ENCODE peak calls at places on chromosomes 4 and X, in nine cellular contexts. One of them, this sample, is unnamed.

GRCh38 chrX:72265263-72265662 is 11.8 kb downstream of the RPS4X start:
- DNase-seq in stomach: no peak
- DNase-seq in GM23338: no peak
- DNase-seq in prostate gland: no peak
- DNase-seq in HL-60: no peak
- DNase-seq in endothelial cell of umbilical vein: no peak
- DNase-seq in transverse colon: no peak
- DNase-seq in sigmoid colon: no peak
- DNase-seq in GM12892: no peak
- DNase-seq in this sample: no peak

GRCh38 chr4:185662030-185662778 is 126.9 kb upstream of the PDLIM3 start:
- DNase-seq in stomach: no peak
- DNase-seq in GM23338: peak
- DNase-seq in prostate gland: no peak
- DNase-seq in HL-60: no peak
- DNase-seq in endothelial cell of umbilical vein: no peak
- DNase-seq in transverse colon: no peak
- DNase-seq in sigmoid colon: no peak
- DNase-seq in GM12892: no peak
- DNase-seq in this sample: no peak

GRCh38 chr4:55143858-55144257 is 18.5 kb upstream of the KDR start:
- DNase-seq in stomach: no peak
- DNase-seq in GM23338: no peak
- DNase-seq in prostate gland: no peak
- DNase-seq in HL-60: no peak
- DNase-seq in endothelial cell of umbilical vein: no peak
- DNase-seq in transverse colon: no peak
- DNase-seq in sigmoid colon: no peak
- DNase-seq in GM12892: no peak
- DNase-seq in this sample: no peak

GRCh38 chr4:38140643-38141203 is 180.5 kb downstream of the PTTG2 start:
- DNase-seq in stomach: no peak
- DNase-seq in GM23338: no peak
- DNase-seq in prostate gland: no peak
- DNase-seq in HL-60: no peak
- DNase-seq in endothelial cell of umbilical vein: no peak
- DNase-seq in transverse colon: no peak
- DNase-seq in sigmoid colon: no peak
- DNase-seq in GM12892: no peak
- DNase-seq in this sample: no peak

GRCh38 chr4:113711883-113712662 is 49.5 kb downstream of the CAMK2D start:
- DNase-seq in stomach: no peak
- DNase-seq in GM23338: no peak
- DNase-seq in prostate gland: no peak
- DNase-seq in HL-60: no peak
- DNase-seq in endothelial cell of umbilical vein: no peak
- DNase-seq in transverse colon: no peak
- DNase-seq in sigmoid colon: no peak
- DNase-seq in GM12892: no peak
- DNase-seq in this sample: no peak

GRCh38 chrX:43526878-43527277 is 129.2 kb upstream of the MAOA start:
- DNase-seq in stomach: no peak
- DNase-seq in GM23338: no peak
- DNase-seq in prostate gland: no peak
- DNase-seq in HL-60: no peak
- DNase-seq in endothelial cell of umbilical vein: no peak
- DNase-seq in transverse colon: no peak
- DNase-seq in sigmoid colon: no peak
- DNase-seq in GM12892: no peak
- DNase-seq in this sample: no peak

GRCh38 chr4:148170408-148171385 is 271.5 kb downstream of the NR3C2 start:
- DNase-seq in stomach: no peak
- DNase-seq in GM23338: no peak
- DNase-seq in prostate gland: no peak
- DNase-seq in HL-60: no peak
- DNase-seq in endothelial cell of umbilical vein: no peak
- DNase-seq in transverse colon: peak
- DNase-seq in sigmoid colon: no peak
- DNase-seq in GM12892: no peak
- DNase-seq in this sample: no peak

GRCh38 chr4:113435893-113436292 is 325.6 kb downstream of the CAMK2D start:
- DNase-seq in stomach: no peak
- DNase-seq in GM23338: peak
- DNase-seq in prostate gland: peak
- DNase-seq in HL-60: no peak
- DNase-seq in endothelial cell of umbilical vein: peak
- DNase-seq in transverse colon: no peak
- DNase-seq in sigmoid colon: peak
- DNase-seq in GM12892: no peak
- DNase-seq in this sample: no peak

GRCh38 chrX:42992199-42992943 is 214.4 kb upstream of the PPP1R2C start:
- DNase-seq in stomach: no peak
- DNase-seq in GM23338: peak
- DNase-seq in prostate gland: no peak
- DNase-seq in HL-60: no peak
- DNase-seq in endothelial cell of umbilical vein: peak
- DNase-seq in transverse colon: no peak
- DNase-seq in sigmoid colon: no peak
- DNase-seq in GM12892: no peak
- DNase-seq in this sample: no peak

GRCh38 chr4:48467442-48467841 is 15.7 kb upstream of the SLC10A4 start:
- DNase-seq in stomach: no peak
- DNase-seq in GM23338: no peak
- DNase-seq in prostate gland: no peak
- DNase-seq in HL-60: no peak
- DNase-seq in endothelial cell of umbilical vein: no peak
- DNase-seq in transverse colon: no peak
- DNase-seq in sigmoid colon: no peak
- DNase-seq in GM12892: no peak
- DNase-seq in this sample: no peak

GRCh38 chr4:48472794-48473193 is 10.3 kb upstream of the SLC10A4 start:
- DNase-seq in stomach: no peak
- DNase-seq in GM23338: no peak
- DNase-seq in prostate gland: no peak
- DNase-seq in HL-60: no peak
- DNase-seq in endothelial cell of umbilical vein: no peak
- DNase-seq in transverse colon: no peak
- DNase-seq in sigmoid colon: no peak
- DNase-seq in GM12892: no peak
- DNase-seq in this sample: no peak

GRCh38 chr4:48467891-48468290 is 15.3 kb upstream of the SLC10A4 start:
- DNase-seq in stomach: no peak
- DNase-seq in GM23338: no peak
- DNase-seq in prostate gland: no peak
- DNase-seq in HL-60: no peak
- DNase-seq in endothelial cell of umbilical vein: no peak
- DNase-seq in transverse colon: no peak
- DNase-seq in sigmoid colon: no peak
- DNase-seq in GM12892: no peak
- DNase-seq in this sample: no peak

GRCh38 chr4:48470135-48470534 is 13.0 kb upstream of the SLC10A4 start:
- DNase-seq in stomach: no peak
- DNase-seq in GM23338: no peak
- DNase-seq in prostate gland: no peak
- DNase-seq in HL-60: no peak
- DNase-seq in endothelial cell of umbilical vein: no peak
- DNase-seq in transverse colon: no peak
- DNase-seq in sigmoid colon: no peak
- DNase-seq in GM12892: no peak
- DNase-seq in this sample: no peak

GRCh38 chr4:48470570-48470969 is 12.6 kb upstream of the SLC10A4 start:
- DNase-seq in stomach: no peak
- DNase-seq in GM23338: no peak
- DNase-seq in prostate gland: no peak
- DNase-seq in HL-60: no peak
- DNase-seq in endothelial cell of umbilical vein: no peak
- DNase-seq in transverse colon: no peak
- DNase-seq in sigmoid colon: no peak
- DNase-seq in GM12892: no peak
- DNase-seq in this sample: no peak
- TF ChIP-seq POLR2AphosphoS5 in stomach: no peak
- TF ChIP-seq POLR2AphosphoS5 in GM23338: no peak
- TF ChIP-seq POLR2AphosphoS5 in prostate gland: no peak
- TF ChIP-seq POLR2AphosphoS5 in HL-60: no peak
- TF ChIP-seq POLR2AphosphoS5 in endothelial cell of umbilical vein: no peak
- TF ChIP-seq POLR2AphosphoS5 in transverse colon: no peak
- TF ChIP-seq POLR2AphosphoS5 in sigmoid colon: no peak
- TF ChIP-seq POLR2AphosphoS5 in GM12892: no peak
- TF ChIP-seq POLR2AphosphoS5 in this sample: no peak

DNA sequence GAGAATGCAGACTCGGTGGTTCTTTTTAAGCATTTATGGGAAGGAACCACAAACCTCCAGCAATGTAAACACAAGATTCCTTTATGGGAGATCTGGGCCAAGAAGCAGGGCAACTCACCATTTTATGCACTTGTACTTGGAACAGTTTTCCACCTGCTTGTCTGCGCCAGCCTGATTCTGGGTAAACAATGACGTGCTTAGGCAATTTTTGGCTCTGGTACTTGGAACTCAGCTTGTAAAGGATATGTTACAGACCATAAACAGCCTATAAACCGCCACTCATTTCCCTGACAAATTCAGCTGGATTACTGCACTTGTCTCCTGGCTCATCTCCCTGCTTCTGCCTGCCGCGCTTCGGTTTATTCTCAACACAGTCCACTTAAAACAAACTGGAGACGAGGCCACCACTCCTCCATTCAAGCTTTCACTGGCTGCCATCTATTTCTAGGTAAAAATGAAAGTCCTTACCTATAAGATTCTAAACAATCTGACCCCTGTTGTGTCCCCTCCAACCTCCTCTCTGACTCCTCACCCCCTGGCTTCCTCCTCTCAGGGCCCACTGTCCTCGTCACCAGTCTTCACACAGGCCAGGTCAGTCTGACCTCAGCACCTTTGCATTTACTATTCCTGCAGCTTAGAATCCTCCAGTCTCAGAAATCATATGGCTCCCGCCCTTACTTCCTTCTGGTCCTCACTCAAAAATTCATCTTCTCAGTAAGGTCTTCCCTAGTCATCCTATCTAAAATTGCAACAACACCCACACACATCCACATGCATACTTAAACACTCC is 205.9 kb upstream of the GALNT7 start:
- DNase-seq in stomach: peak
- DNase-seq in GM23338: no peak
- DNase-seq in prostate gland: peak
- DNase-seq in HL-60: no peak
- DNase-seq in endothelial cell of umbilical vein: peak
- DNase-seq in transverse colon: peak
- DNase-seq in sigmoid colon: peak
- DNase-seq in GM12892: no peak
- DNase-seq in this sample: no peak
- TF ChIP-seq POLR2AphosphoS5 in stomach: peak
- TF ChIP-seq POLR2AphosphoS5 in GM23338: no peak
- TF ChIP-seq POLR2AphosphoS5 in prostate gland: peak
- TF ChIP-seq POLR2AphosphoS5 in HL-60: no peak
- TF ChIP-seq POLR2AphosphoS5 in endothelial cell of umbilical vein: no peak
- TF ChIP-seq POLR2AphosphoS5 in transverse colon: peak
- TF ChIP-seq POLR2AphosphoS5 in sigmoid colon: peak
- TF ChIP-seq POLR2AphosphoS5 in GM12892: no peak
- TF ChIP-seq POLR2AphosphoS5 in this sample: no peak

DNA sequence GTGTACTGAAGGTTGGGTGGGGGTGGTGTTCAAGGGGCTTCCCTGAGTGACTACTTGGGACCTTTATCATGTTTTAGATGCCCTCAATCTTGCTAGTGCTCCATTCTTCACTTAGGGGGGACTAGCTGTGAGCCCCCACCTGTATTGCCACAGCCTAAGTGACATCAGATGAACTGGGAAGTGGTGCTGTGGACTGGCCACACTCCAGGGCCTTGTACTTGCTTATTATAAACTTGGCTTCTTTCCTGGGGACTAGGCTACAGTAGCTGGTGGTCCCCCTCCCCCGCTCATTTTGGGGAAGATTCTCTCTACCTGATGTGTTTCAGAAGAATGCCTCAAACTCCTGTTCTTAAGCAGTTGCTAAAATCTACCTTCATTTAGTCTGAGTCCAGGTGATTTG is 46.7 kb upstream of the WDR1 start:
- DNase-seq in stomach: no peak
- DNase-seq in GM23338: no peak
- DNase-seq in prostate gland: no peak
- DNase-seq in HL-60: no peak
- DNase-seq in endothelial cell of umbilical vein: no peak
- DNase-seq in transverse colon: no peak
- DNase-seq in sigmoid colon: no peak
- DNase-seq in GM12892: no peak
- DNase-seq in this sample: no peak
- TF ChIP-seq POLR2AphosphoS5 in stomach: no peak
- TF ChIP-seq POLR2AphosphoS5 in GM23338: no peak
- TF ChIP-seq POLR2AphosphoS5 in prostate gland: no peak
- TF ChIP-seq POLR2AphosphoS5 in HL-60: no peak
- TF ChIP-seq POLR2AphosphoS5 in endothelial cell of umbilical vein: no peak
- TF ChIP-seq POLR2AphosphoS5 in transverse colon: no peak
- TF ChIP-seq POLR2AphosphoS5 in sigmoid colon: no peak
- TF ChIP-seq POLR2AphosphoS5 in GM12892: no peak
- TF ChIP-seq POLR2AphosphoS5 in this sample: no peak

GRCh38 chr4:74364649-74365491 is at the start of gene EREG:
- DNase-seq in stomach: no peak
- DNase-seq in GM23338: peak
- DNase-seq in prostate gland: no peak
- DNase-seq in HL-60: no peak
- DNase-seq in endothelial cell of umbilical vein: peak
- DNase-seq in transverse colon: peak
- DNase-seq in sigmoid colon: peak
- DNase-seq in GM12892: no peak
- DNase-seq in this sample: no peak
- TF ChIP-seq POLR2AphosphoS5 in stomach: no peak
- TF ChIP-seq POLR2AphosphoS5 in GM23338: no peak
- TF ChIP-seq POLR2AphosphoS5 in prostate gland: no peak
- TF ChIP-seq POLR2AphosphoS5 in HL-60: no peak
- TF ChIP-seq POLR2AphosphoS5 in endothelial cell of umbilical vein: no peak
- TF ChIP-seq POLR2AphosphoS5 in transverse colon: no peak
- TF ChIP-seq POLR2AphosphoS5 in sigmoid colon: no peak
- TF ChIP-seq POLR2AphosphoS5 in GM12892: no peak
- TF ChIP-seq POLR2AphosphoS5 in this sample: no peak

DNA sequence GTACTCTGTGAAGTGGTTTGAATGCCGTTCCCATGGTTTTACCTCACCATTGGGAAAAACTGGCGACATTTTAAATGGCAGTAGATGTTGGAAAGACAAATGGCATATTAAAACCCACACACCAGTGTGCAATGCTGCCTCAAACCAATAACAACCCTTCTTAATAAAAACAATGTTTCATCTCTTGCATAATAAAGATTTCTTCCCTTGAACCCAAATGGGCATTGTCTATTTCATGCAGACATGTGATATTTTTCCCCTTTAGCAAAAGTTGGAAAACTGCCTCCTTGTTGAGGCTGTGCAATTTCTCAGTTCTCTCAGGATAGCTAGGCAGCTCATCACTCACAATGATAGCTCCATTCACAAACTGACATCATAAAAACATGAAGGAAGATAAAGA is 33.7 kb downstream of the GABRB1 start:
- DNase-seq in stomach: no peak
- DNase-seq in GM23338: no peak
- DNase-seq in prostate gland: no peak
- DNase-seq in HL-60: no peak
- DNase-seq in endothelial cell of umbilical vein: no peak
- DNase-seq in transverse colon: no peak
- DNase-seq in sigmoid colon: no peak
- DNase-seq in GM12892: no peak
- DNase-seq in this sample: no peak
- TF ChIP-seq POLR2AphosphoS5 in stomach: no peak
- TF ChIP-seq POLR2AphosphoS5 in GM23338: no peak
- TF ChIP-seq POLR2AphosphoS5 in prostate gland: no peak
- TF ChIP-seq POLR2AphosphoS5 in HL-60: no peak
- TF ChIP-seq POLR2AphosphoS5 in endothelial cell of umbilical vein: no peak
- TF ChIP-seq POLR2AphosphoS5 in transverse colon: no peak
- TF ChIP-seq POLR2AphosphoS5 in sigmoid colon: no peak
- TF ChIP-seq POLR2AphosphoS5 in GM12892: no peak
- TF ChIP-seq POLR2AphosphoS5 in this sample: no peak

This sample was measured in suprapubic skin.